ENCODE peak calls at places on chromosomes 1 and 21, in eight cellular contexts. Z, Q, I, J, T, W, A and C are unnamed samples.

GRCh38 chr1:43978551-43979260 is at the start of gene B4GALT2:
- DNase-seq in I (no peak), T (no peak), A (no peak), W (no peak), J (no peak), Z (no peak), Q (no peak), C (no peak)

GRCh38 chr1:200035397-200035955 is 8.0 kb downstream of the NR5A2 start:
- DNase-seq in J (no peak), Q (no peak), T (no peak), Z (no peak), A (no peak), W (no peak), I (no peak), C (no peak)

GRCh38 chr1:117059678-117060440 is at the start of gene TTF2:
- DNase-seq in A (peak), T (peak), W (peak), I (peak), J (peak), Z (peak), Q (peak), C (peak)

GRCh38 chr1:160078392-160079195 is 2.7 kb upstream of the KCNJ9 start:
- DNase-seq in A (peak), W (peak), T (peak), J (no peak), Q (no peak), Z (no peak), I (no peak), C (no peak)

GRCh38 chr21:44425895-44426662 is 29.2 kb upstream of the LRRC3 start:
- DNase-seq in A (no peak), Q (no peak), I (no peak), J (no peak), T (no peak), Z (no peak), W (no peak), C (no peak)

GRCh38 chr1:145960468-145961108 is 2.8 kb upstream of the LIX1L start:
- DNase-seq in T (no peak), W (peak), I (peak), J (no peak), Z (no peak), Q (peak), A (peak), C (no peak)

GRCh38 chr1:10195570-10195969 is 14.8 kb upstream of the KIF1B start:
- DNase-seq in Q (no peak), I (no peak), W (no peak), J (no peak), T (peak), Z (no peak), A (peak), C (no peak)

GRCh38 chr1:22044690-22045420 is 7.7 kb upstream of the CDC42 start:
- DNase-seq in I (no peak), W (no peak), Z (no peak), J (peak), Q (no peak), A (peak), T (no peak), C (peak)

GRCh38 chr1:6586404-6586816 is 6.6 kb downstream of the ZBTB48 start:
- DNase-seq in Z (no peak), J (no peak), Q (no peak), I (no peak), W (no peak), T (no peak), A (no peak), C (no peak)

GRCh38 chr1:23168079-23168461 is 586 bp downstream of the LUZP1 start:
- DNase-seq in Q (peak), J (no peak), A (no peak), W (no peak), T (no peak), Z (no peak), I (peak), C (no peak)

GRCh38 chr1:22763479-22764200 is 53.0 kb downstream of the EPHB2 start:
- DNase-seq in Z (no peak), T (no peak), J (no peak), A (no peak), W (no peak), Q (no peak), I (no peak), C (no peak)

GRCh38 chr1:2315711-2316450 is 75.5 kb downstream of the MORN1 start:
- DNase-seq in T (no peak), I (no peak), Q (no peak), J (no peak), Z (no peak), W (no peak), A (no peak), C (no peak)

GRCh38 chr1:61539720-61540462 is 185.1 kb downstream of the TM2D1 start:
- DNase-seq in T (no peak), J (peak), A (no peak), Q (no peak), Z (no peak), W (no peak), I (no peak), C (no peak)

GRCh38 chr1:39892611-39893595 is 8.8 kb downstream of the MYCL start:
- DNase-seq in W (peak), A (peak), Q (no peak), T (peak), J (peak), I (no peak), Z (no peak), C (peak)

GRCh38 chr1:186424539-186424938 is 36.4 kb downstream of the PDC start:
- DNase-seq in Q (no peak), Z (no peak), A (peak), T (no peak), W (no peak), J (peak), I (no peak), C (no peak)